ENCODE peak calls at places on chromosome 6, in six cellular contexts. Z, D, P, I, N and A are unnamed samples. For H3K36me3, the result is how much of the 10 kb centered on the place peaks cover.

GRCh38 chr6:46015119-46015968 is at the start of gene CLIC5:
- DNase-seq in Z (peak), D (peak), P (no peak), I (no peak), N (peak), A (no peak)

GRCh38 chr6:139839506-139840156 is 465.2 kb upstream of the CITED2 start:
- DNase-seq in Z (peak), D (no peak), P (no peak), I (no peak), N (no peak), A (no peak)

GRCh38 chr6:1312444-1313363 is 806 bp downstream of the FOXQ1 start:
- DNase-seq in Z (no peak), D (no peak), P (no peak), I (no peak), N (no peak), A (no peak)

GRCh38 chr6:1892716-1893115 is 283.0 kb downstream of the FOXC1 start:
- DNase-seq in Z (no peak), D (no peak), P (no peak), I (no peak), N (no peak), A (no peak)

GRCh38 chr6:56076033-56076432 is 171.3 kb downstream of the COL21A1 start:
- DNase-seq in Z (no peak), D (no peak), P (no peak), I (no peak), N (no peak), A (no peak)

GRCh38 chr6:4503700-4504099 is 272.5 kb upstream of the CDYL start:
- DNase-seq in Z (no peak), D (no peak), P (no peak), I (no peak), N (no peak), A (no peak)

GRCh38 chr6:51515052-51515402 is 572.4 kb downstream of the PKHD1 start:
- DNase-seq in Z (no peak), D (no peak), P (no peak), I (no peak), N (no peak), A (no peak)

GRCh38 chr6:52640170-52640569 is 30.7 kb upstream of the TMEM14A start:
- DNase-seq in Z (no peak), D (no peak), P (peak), I (no peak), N (no peak), A (no peak)

GRCh38 chr6:20202070-20202658 is 10.1 kb downstream of the MBOAT1 start:
- DNase-seq in Z (no peak), D (no peak), P (peak), I (peak), N (no peak), A (peak)

GRCh38 chr6:14239097-14239496 is 121.5 kb downstream of the CD83 start:
- DNase-seq in Z (no peak), D (no peak), P (no peak), I (no peak), N (no peak), A (no peak)

GRCh38 chr6:31734703-31735500 is 1.4 kb downstream of the CLIC1 start:
- DNase-seq in Z (peak), D (no peak), P (peak), I (peak), N (peak), A (peak)

GRCh38 chr6:82118150-82118562 is 129.4 kb downstream of the IBTK start:
- DNase-seq in Z (peak), D (no peak), P (no peak), I (no peak), N (no peak), A (no peak)

GRCh38 chr6:137415127-137415833 is 78.9 kb downstream of the OLIG3 start:
- DNase-seq in Z (peak), D (peak), P (peak), I (peak), N (peak), A (peak)

GRCh38 chr6:123418101-123418500 is 218.6 kb downstream of the TRDN start:
- DNase-seq in Z (no peak), D (no peak), P (peak), I (no peak), N (no peak), A (no peak)

GRCh38 chr6:90938116-90938515 is 351.2 kb upstream of the MAP3K7 start:
- DNase-seq in Z (no peak), D (no peak), P (peak), I (peak), N (no peak), A (no peak)

GRCh38 chr6:125974214-125974866 is 12.0 kb upstream of the TRMT11 start:
- DNase-seq in Z (no peak), D (peak), P (peak), I (peak), N (no peak), A (peak)

GRCh38 chr6:86147859-86148258 is 505.2 kb upstream of the SYNCRIP start:
- DNase-seq in Z (no peak), D (no peak), P (no peak), I (no peak), N (no peak), A (no peak)

GRCh38 chr6:97215157-97215769 is 67.8 kb downstream of the MMS22L start:
- DNase-seq in Z (peak), D (no peak), P (peak), I (peak), N (peak), A (peak)

GRCh38 chr6:124223596-124223995 is 419.9 kb downstream of the NKAIN2 start:
- DNase-seq in Z (no peak), D (no peak), P (peak), I (peak), N (no peak), A (peak)

GRCh38 chr6:87929843-87930288 is 117.8 kb upstream of the SPACA1 start:
- DNase-seq in Z (peak), D (peak), P (peak), I (peak), N (peak), A (peak)

GRCh38 chr6:83875843-83876242 is 16.4 kb downstream of the CYB5R4 start:
- DNase-seq in Z (no peak), D (no peak), P (no peak), I (no peak), N (no peak), A (no peak)

GRCh38 chr6:163780993-163781392 is 366.5 kb downstream of the QKI start:
- DNase-seq in Z (peak), D (no peak), P (peak), I (no peak), N (no peak), A (no peak)

GRCh38 chr6:73369563-73369962 is at the start of gene OOEP:
- DNase-seq in Z (no peak), D (no peak), P (no peak), I (no peak), N (no peak), A (no peak)

GRCh38 chr6:150511313-150511712 is 88.4 kb upstream of the PLEKHG1 start:
- DNase-seq in Z (no peak), D (no peak), P (no peak), I (no peak), N (no peak), A (no peak)

GRCh38 chr6:21958428-21958827 is 338.4 kb downstream of the PRL start:
- DNase-seq in Z (no peak), D (no peak), P (no peak), I (no peak), N (no peak), A (no peak)

DNA sequence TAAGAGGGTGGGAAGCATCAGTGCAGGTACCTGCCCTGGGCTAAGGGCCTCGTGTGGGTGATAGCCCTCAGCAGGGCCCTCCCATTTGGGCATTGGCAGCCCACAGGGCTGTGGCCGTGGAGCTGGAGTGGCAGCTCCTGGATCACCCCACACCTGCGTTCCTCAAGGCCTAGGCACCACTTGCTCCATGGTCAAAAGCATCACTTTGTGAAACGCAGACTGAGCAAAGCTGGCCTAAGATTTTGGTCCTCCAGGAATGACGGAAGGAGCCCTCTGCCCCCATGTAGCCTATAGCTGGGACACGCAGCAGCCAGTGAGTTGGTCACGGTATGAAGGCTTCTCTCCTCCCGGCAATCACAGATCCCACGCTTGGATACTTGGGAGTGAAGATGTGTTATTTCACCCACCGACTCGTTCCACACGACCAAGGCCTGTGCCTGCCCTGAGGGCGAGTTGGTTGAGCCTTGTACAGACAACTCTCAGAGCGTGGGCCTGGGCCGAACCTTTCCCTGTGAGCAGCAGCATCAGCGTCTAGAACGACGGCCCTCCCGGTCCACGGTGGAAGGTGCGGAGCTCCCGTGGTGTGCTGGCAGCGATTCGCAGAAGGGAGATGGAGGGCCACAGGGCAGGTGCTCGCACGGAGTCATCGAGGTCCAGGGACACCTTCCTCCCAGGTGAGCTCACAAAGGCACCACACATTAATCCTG is 39.7 kb downstream of the THBS2 start:
- DNase-seq in Z (no peak), D (no peak), P (no peak), I (no peak), N (no peak), A (no peak)
- H3K27ac ChIP-seq in Z (peak), D (peak), P (peak), I (peak), N (peak), A (no peak)

DNA sequence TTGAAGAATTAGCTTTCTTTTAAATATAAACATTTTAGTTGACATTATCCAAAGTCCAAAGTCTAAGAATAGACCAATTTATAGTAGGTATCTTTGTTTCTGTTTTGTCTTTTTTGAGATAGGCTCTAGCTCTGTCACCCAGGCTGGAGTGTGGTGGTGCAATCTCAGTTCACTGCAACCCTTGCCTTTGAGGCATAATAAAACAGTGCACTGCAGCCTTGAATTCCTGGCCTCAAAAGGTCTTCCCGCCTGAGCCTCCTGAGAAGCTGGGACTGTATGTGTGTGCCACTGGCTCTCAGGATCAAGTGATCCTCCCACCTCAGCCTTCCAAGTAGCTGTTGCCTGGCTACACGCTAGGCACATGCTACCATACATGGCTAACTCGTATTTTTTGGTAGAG is 135.4 kb downstream of the REV3L start:
- DNase-seq in Z (no peak), D (no peak), P (no peak), I (no peak), N (no peak), A (no peak)
- H3K36me3 ChIP-seq in Z (under half), D (under half), P (under half), I (half or more), N (under half), A (under half)

DNA sequence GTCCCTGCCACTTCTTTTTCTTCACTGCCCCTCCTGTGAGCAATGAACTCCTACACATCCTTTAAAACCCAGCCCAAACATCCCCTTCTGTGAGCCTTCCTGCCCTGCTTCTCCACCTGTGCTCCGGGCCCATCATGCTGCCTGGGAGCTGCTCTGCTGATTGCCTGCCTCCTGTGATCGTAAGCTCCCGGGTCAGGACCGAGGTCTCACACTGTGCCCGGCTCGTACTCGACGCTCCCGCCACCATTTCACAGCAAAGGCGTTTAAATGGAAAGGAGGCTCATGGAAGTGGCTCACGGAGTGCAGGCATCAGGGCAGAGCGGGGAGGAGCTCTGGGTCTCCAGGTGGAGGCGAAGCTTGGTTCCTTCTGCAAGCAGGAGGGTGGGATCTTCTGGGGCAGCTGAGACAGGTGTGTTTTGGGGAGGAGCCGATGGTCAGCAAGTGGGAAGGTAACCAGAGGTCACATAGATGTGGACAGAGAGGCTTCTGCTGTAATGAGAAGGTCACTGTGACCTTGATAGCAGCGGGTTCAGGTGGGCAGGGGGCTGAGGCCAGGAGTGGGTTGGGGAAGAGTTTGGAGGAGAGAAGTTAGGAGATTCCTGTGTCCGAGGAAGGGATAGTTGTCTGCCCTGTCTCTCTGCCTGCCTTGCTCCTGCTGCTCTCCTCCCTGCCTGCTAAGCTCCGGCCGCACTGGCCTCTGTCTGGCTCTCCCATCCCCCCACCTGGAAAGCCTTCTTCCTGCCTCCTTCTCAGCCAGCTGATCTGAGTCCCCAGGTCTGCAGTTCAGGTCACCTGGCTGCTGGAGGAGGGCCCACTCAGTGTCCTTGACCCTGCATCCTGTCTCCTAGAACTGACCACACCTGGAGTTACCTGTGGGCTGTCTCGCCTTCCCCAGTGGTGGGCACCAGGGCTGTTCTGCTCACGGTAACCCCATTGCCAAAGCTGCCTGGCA is 52.7 kb upstream of the FRMD1 start:
- DNase-seq in Z (no peak), D (no peak), P (no peak), I (no peak), N (no peak), A (peak)
- H3K27ac ChIP-seq in Z (no peak), D (no peak), P (peak), I (no peak), N (no peak), A (no peak)

GRCh38 chr6:160071805-160072687 is 49.6 kb upstream of the SLC22A1 start:
- DNase-seq in Z (no peak), D (no peak), P (no peak), I (no peak), N (no peak), A (peak)

GRCh38 chr6:160069050-160069454 is 52.6 kb upstream of the SLC22A1 start:
- DNase-seq in Z (no peak), D (no peak), P (no peak), I (no peak), N (peak), A (no peak)

GRCh38 chr6:160069459-160069858 is 52.2 kb upstream of the SLC22A1 start:
- DNase-seq in Z (no peak), D (no peak), P (no peak), I (no peak), N (no peak), A (no peak)

GRCh38 chr6:160070427-160070826 is 51.2 kb upstream of the SLC22A1 start:
- DNase-seq in Z (no peak), D (no peak), P (no peak), I (no peak), N (no peak), A (no peak)

DNA sequence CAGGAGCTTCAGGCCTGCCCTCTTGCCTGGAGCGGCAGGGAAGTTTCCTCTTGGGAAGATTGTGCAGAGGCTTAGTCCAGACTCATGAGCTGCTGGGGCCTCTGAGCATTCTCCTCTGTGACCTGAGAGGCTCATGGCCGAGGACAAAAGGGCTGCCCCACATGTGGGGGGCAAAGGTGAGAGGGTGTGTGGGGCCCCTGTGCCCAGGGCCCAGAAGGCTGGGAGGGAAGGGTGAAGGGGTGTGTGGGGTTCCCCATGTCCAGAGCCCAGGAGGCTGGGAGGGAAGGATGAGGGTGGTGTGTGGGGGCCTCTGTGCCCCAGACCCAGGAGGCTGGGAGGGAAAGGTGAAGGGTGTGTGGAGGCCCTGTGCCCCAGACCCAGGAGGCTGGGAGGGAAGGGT is 50.8 kb upstream of the SLC22A1 start:
- DNase-seq in Z (no peak), D (no peak), P (no peak), I (no peak), N (no peak), A (no peak)
- H3K36me3 ChIP-seq in Z (under half), D (under half), P (under half), I (half or more), N (under half), A (under half)

GRCh38 chr6:153167026-153167891 is 36.2 kb upstream of the RGS17 start:
- DNase-seq in Z (no peak), D (no peak), P (peak), I (peak), N (no peak), A (peak)

GRCh38 chr6:153172815-153173214 is 41.7 kb upstream of the RGS17 start:
- DNase-seq in Z (no peak), D (no peak), P (no peak), I (no peak), N (no peak), A (no peak)

GRCh38 chr6:153167907-153168306 is 36.8 kb upstream of the RGS17 start:
- DNase-seq in Z (no peak), D (no peak), P (no peak), I (no peak), N (no peak), A (no peak)

DNA sequence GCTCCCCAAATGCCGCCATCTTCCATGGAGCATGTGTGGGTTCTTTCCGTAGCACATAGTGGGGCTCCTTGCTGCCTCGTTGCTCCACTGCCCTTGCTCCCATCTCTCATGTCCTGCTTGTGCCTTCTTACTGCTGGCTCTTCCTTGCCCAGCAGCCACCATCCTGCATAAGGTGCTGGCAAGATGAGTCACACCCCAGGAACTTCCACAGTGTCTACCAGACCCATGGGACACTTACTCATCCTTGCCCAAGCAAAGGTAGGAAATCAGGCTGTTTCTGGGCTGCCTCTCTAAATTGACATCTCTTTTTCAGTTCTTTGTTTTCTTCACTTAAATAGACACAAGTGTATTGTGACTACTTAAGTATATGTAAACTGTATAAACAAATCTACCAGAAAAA is 39.4 kb upstream of the RGS17 start:
- DNase-seq in Z (no peak), D (no peak), P (no peak), I (peak), N (no peak), A (peak)
- H3K27ac ChIP-seq in Z (no peak), D (no peak), P (no peak), I (no peak), N (no peak), A (no peak)

GRCh38 chr6:152225231-152225934 is 411.8 kb downstream of the SYNE1 start:
- DNase-seq in Z (no peak), D (no peak), P (peak), I (peak), N (no peak), A (no peak)

GRCh38 chr6:152232494-152233151 is 404.5 kb downstream of the SYNE1 start:
- DNase-seq in Z (no peak), D (peak), P (peak), I (peak), N (no peak), A (no peak)

GRCh38 chr6:152233547-152234320 is 403.4 kb downstream of the SYNE1 start:
- DNase-seq in Z (no peak), D (peak), P (no peak), I (peak), N (no peak), A (no peak)

GRCh38 chr6:152226119-152226518 is 411.0 kb downstream of the SYNE1 start:
- DNase-seq in Z (no peak), D (no peak), P (no peak), I (no peak), N (no peak), A (no peak)

GRCh38 chr6:152229330-152229729 is 407.8 kb downstream of the SYNE1 start:
- DNase-seq in Z (no peak), D (no peak), P (no peak), I (no peak), N (no peak), A (no peak)
- H3K36me3 ChIP-seq in Z (under half), D (under half), P (under half), I (half or more), N (under half), A (under half)

DNA sequence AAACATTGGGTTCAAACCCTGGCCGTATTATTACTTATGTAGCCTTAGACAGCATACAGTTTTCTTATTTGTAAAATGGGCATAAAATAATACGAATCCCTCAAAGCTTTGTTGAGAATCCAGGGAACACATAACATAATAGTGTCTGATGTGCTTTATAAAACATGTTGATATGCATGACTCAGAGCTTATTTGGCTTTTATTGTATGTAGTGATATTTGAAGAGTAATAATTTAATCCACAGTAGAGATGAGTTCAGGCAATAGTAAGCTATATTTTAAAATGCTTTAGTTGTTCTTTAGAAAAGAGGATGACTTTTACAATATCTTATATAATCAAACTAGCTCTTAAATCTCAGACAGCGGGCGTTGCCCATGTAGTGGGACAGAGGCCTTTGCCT is 176.4 kb downstream of the SIM1 start:
- DNase-seq in Z (no peak), D (no peak), P (no peak), I (no peak), N (no peak), A (no peak)
- H3K27ac ChIP-seq in Z (no peak), D (no peak), P (no peak), I (no peak), N (no peak), A (no peak)

DNA sequence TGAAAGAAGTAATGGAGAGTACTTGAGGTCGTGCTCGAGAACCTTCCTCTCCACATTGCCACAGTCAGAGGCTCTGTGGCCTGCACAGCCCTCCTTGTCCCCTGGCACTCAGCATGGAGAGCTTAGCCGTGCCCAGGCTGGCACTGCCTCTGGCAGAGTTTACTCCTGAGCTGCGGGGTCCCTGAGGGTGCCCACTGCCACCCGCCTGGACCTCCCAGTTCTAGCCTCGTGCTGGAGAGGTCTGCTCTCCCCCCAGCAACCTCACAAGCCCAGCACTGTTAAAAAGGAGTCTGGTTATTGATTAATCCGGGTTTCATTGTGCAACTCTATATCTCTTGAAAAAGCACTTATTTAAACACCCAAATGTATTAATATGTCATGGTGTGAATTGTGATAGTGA is 226.8 kb downstream of the TMEM242 start:
- DNase-seq in Z (no peak), D (no peak), P (no peak), I (no peak), N (no peak), A (no peak)
- H3K36me3 ChIP-seq in Z (under half), D (under half), P (under half), I (under half), N (under half), A (under half)